ENCODE peak calls at places on chromosomes 1 and 21, in five cellular contexts. S is PC-9, H is pancreas, W is uterus, N is psoas muscle. X is an unnamed sample. For H3K27me3 and H3K4me1, the result is how much of the 10 kb centered on the place peaks cover.

GRCh38 chr1:80023366-80023765 is 1016.8 kb upstream of the ADGRL4 start:
- DNase-seq in S (no peak), H (no peak), W (no peak), N (no peak), X (no peak)

GRCh38 chr21:33973268-33973667 is 57.7 kb upstream of the ATP5PO start:
- DNase-seq in S (no peak), H (no peak), W (no peak), N (no peak), X (no peak)

GRCh38 chr1:225480825-225481434 is 53.1 kb upstream of the LBR start:
- DNase-seq in S (peak), H (peak), W (no peak), N (no peak), X (no peak)

GRCh38 chr21:45392206-45392971 is 12.6 kb upstream of the COL18A1 start:
- DNase-seq in S (no peak), H (no peak), W (no peak), N (peak), X (peak)

GRCh38 chr1:178575611-178576331 is 62.9 kb downstream of the TEX35 start:
- DNase-seq in S (no peak), H (no peak), W (no peak), N (no peak), X (no peak)

GRCh38 chr1:17440074-17440826 is 773 bp upstream of the RCC2 start:
- DNase-seq in S (no peak), H (no peak), W (no peak), N (no peak), X (no peak)

GRCh38 chr1:94020764-94021579 is 100.0 kb downstream of the ABCA4 start:
- DNase-seq in S (peak), H (no peak), W (no peak), N (no peak), X (no peak)

GRCh38 chr1:111864862-111865261 is 109.2 kb downstream of the DDX20 start:
- DNase-seq in S (no peak), H (no peak), W (no peak), N (no peak), X (no peak)

GRCh38 chr1:3174487-3175247 is 105.7 kb downstream of the PRDM16 start:
- DNase-seq in S (no peak), H (peak), W (peak), N (peak), X (peak)

GRCh38 chr1:5678759-5679158 is 313.5 kb downstream of the NPHP4 start:
- DNase-seq in S (no peak), H (no peak), W (no peak), N (no peak), X (no peak)
- H3K27me3 ChIP-seq in S (under half), H (under half), W (under half), N (under half), X (under half)

GRCh38 chr1:41672173-41672572 is 187.7 kb upstream of the EDN2 start:
- DNase-seq in S (peak), H (no peak), W (no peak), N (no peak), X (peak)
- H3K4me1 ChIP-seq in S (half or more), H (under half), W (under half), N (under half), X (under half)

GRCh38 chr1:119308806-119309205 is 59.8 kb upstream of the HAO2 start:
- DNase-seq in S (no peak), H (no peak), W (no peak), N (no peak), X (no peak)
- H3K27me3 ChIP-seq in S (half or more), H (under half), W (under half), N (under half), X (under half)

DNA sequence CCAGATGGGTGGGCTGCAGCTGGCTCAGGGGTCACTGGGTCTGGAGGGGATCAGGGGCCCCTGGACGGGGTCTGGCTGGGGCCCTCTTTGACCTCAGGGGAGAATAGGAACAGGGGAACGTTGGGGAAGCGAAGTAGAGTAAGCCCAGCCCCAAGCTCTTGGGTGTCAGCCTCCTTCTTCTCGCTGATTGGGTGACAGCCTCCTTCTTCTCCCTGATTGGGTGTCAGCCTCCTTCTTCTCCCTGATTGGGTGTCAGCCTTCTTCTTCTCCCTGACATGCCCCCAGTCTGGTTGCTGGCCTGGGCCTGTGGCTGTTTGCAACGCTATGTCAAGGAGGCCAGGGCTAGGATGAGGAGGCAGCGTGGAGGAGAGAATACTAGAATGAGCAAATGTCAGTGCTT is 76.7 kb upstream of the CASZ1 start:
- DNase-seq in S (no peak), H (no peak), W (no peak), N (no peak), X (no peak)
- H3K4me1 ChIP-seq in S (under half), H (under half), W (under half), N (under half), X (under half)